ENCODE peak calls at places on chromosomes 13 and 19, in five cellular contexts. M is A673, A is neural crest cell, E is HFFc6, S is Peyer's patch. T is an unnamed sample.

GRCh38 chr19:35059799-35060091 is 18.2 kb downstream of the HPN start:
- DNase-seq in A (no peak), M (no peak), E (no peak), S (no peak), T (no peak)

GRCh38 chr13:104984296-104984818 is 1551.1 kb downstream of the EFNB2 start:
- DNase-seq in M (no peak), E (no peak), S (no peak), A (no peak), T (no peak)

GRCh38 chr19:52214241-52214640 is 24.4 kb downstream of the PPP2R1A start:
- DNase-seq in E (peak), M (no peak), A (no peak), S (no peak), T (no peak)

GRCh38 chr19:45391871-45392665 is 12.8 kb downstream of the PPP1R13L start:
- DNase-seq in S (no peak), M (no peak), A (no peak), E (no peak), T (no peak)

GRCh38 chr19:40365613-40366401 is 17.3 kb downstream of the PLD3 start:
- DNase-seq in M (peak), S (peak), A (peak), E (no peak), T (peak)

GRCh38 chr19:51777570-51778460 is 16.8 kb downstream of the FPR2 start:
- DNase-seq in M (peak), E (peak), S (no peak), A (peak), T (peak)

GRCh38 chr13:29589967-29590366 is 5.5 kb downstream of the SLC7A1 start:
- DNase-seq in A (no peak), M (no peak), S (no peak), E (no peak), T (no peak)

GRCh38 chr13:104327217-104327616 is 1261.0 kb upstream of the SLC10A2 start:
- DNase-seq in S (no peak), E (no peak), A (no peak), M (no peak), T (no peak)

GRCh38 chr19:35251456-35251855 is 2.7 kb downstream of the LSR start:
- DNase-seq in A (no peak), E (no peak), S (no peak), M (no peak), T (peak)

GRCh38 chr13:110472904-110473563 is 88.5 kb downstream of the RAB20 start:
- DNase-seq in A (no peak), E (no peak), M (no peak), S (no peak), T (no peak)
- TF ChIP-seq CTCF in A (no peak), E (no peak), M (no peak), S (no peak), T (no peak)

GRCh38 chr13:72805663-72806341 is 23.9 kb downstream of the PIBF1 start:
- DNase-seq in S (no peak), M (peak), E (no peak), A (no peak), T (no peak)

GRCh38 chr13:72804301-72804700 is 22.4 kb downstream of the PIBF1 start:
- DNase-seq in E (no peak), M (no peak), S (no peak), A (no peak), T (no peak)

GRCh38 chr13:72808917-72809500 is 27.1 kb downstream of the PIBF1 start:
- DNase-seq in A (no peak), S (no peak), E (no peak), M (peak), T (no peak)
- TF ChIP-seq CTCF in A (peak), S (peak), E (peak), M (peak), T (peak)

GRCh38 chr19:53808710-53809125 is 15.4 kb downstream of the NLRP12 start:
- DNase-seq in A (no peak), E (peak), S (no peak), M (peak), T (no peak)

GRCh38 chr19:53812335-53812734 is 11.8 kb downstream of the NLRP12 start:
- DNase-seq in E (no peak), A (no peak), M (peak), S (no peak), T (no peak)

GRCh38 chr19:53810187-53810546 is 13.9 kb downstream of the NLRP12 start:
- DNase-seq in M (no peak), S (no peak), E (no peak), A (no peak), T (no peak)

GRCh38 chr19:53810891-53811290 is 13.2 kb downstream of the NLRP12 start:
- DNase-seq in E (no peak), S (no peak), A (no peak), M (no peak), T (no peak)

GRCh38 chr19:53809518-53810186 is 14.5 kb downstream of the NLRP12 start:
- DNase-seq in E (no peak), A (no peak), S (no peak), M (peak), T (no peak)
- TF ChIP-seq CTCF in E (peak), A (peak), S (no peak), M (peak), T (peak)

GRCh38 chr13:51942189-51942588 is 69.1 kb downstream of the ATP7B start:
- DNase-seq in M (no peak), A (no peak), E (no peak), S (peak), T (no peak)
- TF ChIP-seq CTCF in M (no peak), A (no peak), E (no peak), S (peak), T (no peak)

GRCh38 chr13:95556981-95557380 is 4.5 kb downstream of the CLDN10 start:
- DNase-seq in S (no peak), M (no peak), E (no peak), A (no peak), T (no peak)

GRCh38 chr13:95552208-95552538 is 347 bp upstream of the CLDN10 start:
- DNase-seq in E (no peak), M (no peak), A (no peak), S (no peak), T (no peak)

GRCh38 chr13:95553614-95554385 is 1.3 kb downstream of the CLDN10 start:
- DNase-seq in E (no peak), S (no peak), M (no peak), A (no peak), T (no peak)

GRCh38 chr13:95553271-95553588 is 710 bp downstream of the CLDN10 start:
- DNase-seq in A (no peak), E (no peak), M (no peak), S (no peak), T (no peak)

DNA sequence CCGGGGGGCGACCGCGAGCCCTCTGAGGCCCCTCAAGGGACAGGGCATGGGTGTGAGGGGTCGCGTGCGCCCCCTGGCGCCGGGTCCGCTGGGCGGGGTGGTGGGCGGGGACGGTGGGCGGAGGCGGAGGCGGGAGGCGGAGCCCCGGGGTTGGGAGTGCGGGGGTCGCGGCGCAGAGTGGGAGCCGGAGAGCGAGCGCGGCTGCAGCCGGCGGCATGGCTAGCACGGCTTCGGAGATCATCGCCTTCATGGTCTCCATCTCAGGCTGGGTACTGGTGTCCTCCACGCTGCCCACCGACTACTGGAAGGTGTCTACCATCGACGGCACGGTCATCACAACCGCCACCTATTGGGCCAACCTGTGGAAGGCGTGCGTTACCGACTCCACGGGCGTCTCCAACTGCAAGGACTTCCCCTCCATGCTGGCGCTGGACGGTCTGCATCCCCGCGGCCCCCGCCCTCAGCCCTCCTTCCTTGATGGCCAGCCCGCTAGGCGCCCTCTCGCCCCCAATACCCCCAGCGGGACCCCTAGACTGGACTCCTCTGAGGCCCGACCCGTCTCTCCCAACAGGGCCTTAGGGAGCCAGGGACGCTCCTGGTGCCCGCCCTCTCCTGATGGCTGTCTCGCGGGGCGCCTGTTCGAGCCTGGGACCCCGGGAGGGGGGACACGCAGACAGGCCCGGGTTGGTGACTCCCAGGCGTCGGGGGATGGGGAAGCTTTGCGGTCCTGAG is at the start of gene CLDN10:
- DNase-seq in M (no peak), S (no peak), E (no peak), A (peak), T (no peak)
- TF ChIP-seq CTCF in M (peak), S (no peak), E (peak), A (peak), T (no peak)

DNA sequence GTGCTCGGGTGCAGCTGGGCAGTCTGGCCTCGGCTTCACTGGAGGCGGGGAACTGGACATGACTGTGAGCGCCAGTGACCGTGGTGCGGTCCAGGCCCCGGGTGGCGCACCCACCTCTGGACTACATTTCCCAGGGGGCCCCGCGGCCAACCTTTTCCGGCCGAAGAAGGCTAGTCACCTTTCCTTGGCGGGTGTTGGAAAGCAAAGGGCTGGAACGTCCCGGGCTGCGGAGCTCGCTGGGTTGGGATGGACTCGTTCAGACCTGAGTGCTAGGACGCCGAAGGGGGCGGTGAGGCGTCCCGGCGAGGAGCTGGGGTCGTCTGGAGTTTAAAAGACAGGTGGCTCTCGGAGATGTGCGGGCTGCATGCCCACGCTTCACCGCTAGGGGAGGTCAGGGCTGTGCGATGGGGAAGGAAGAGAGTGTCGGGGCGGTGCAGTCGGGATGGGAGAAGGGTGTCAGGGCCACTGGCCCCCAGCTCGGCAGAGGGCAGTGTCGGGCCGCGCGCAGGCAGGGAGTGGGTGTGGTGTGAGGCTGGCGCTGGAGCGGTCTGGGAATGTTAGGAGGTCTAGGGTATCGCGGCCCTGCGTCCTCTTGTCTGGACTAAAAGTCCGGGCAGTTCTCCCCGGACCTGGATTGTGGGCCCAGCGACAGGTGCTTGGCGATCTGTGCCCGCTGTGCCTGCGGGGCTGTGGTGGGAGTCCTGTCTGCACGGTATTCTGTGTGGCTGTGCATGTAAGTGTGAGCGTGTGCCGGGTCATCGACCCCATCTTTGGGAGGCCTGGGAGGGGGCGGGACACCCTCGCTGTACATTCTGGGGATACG is 57.1 kb downstream of the ZNF568 start:
- DNase-seq in E (peak), M (peak), A (no peak), S (peak), T (peak)
- TF ChIP-seq CTCF in E (peak), M (peak), A (no peak), S (peak), T (peak)

DNA sequence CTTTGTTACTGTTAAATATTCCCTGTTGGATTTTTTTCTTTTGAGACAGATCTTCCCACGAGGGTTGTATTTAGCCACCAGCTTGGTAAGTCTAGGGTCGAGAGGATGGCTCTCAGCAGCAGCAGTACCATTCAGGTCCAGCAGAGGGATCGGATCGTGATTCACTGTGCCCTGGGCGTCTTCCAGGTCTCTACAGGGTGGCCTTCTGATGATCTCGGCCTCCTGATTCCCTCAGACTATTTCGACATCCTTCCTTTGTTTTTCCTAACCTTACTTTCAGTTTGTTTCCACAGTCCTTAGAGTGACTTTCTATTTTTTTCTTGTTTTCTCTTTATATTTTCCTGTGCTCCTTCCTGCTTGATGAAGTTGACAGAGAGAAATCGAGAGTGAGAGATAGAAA is 1436.9 kb downstream of the UQCRFS1 start:
- DNase-seq in A (no peak), E (peak), M (peak), S (no peak), T (no peak)
- TF ChIP-seq CTCF in A (peak), E (peak), M (no peak), S (no peak), T (no peak)

GRCh38 chr19:18518639-18519038 is 3.2 kb downstream of the ELL start:
- DNase-seq in E (no peak), M (no peak), S (no peak), A (no peak), T (no peak)
- TF ChIP-seq CTCF in E (no peak), M (no peak), S (no peak), A (no peak), T (no peak)

DNA sequence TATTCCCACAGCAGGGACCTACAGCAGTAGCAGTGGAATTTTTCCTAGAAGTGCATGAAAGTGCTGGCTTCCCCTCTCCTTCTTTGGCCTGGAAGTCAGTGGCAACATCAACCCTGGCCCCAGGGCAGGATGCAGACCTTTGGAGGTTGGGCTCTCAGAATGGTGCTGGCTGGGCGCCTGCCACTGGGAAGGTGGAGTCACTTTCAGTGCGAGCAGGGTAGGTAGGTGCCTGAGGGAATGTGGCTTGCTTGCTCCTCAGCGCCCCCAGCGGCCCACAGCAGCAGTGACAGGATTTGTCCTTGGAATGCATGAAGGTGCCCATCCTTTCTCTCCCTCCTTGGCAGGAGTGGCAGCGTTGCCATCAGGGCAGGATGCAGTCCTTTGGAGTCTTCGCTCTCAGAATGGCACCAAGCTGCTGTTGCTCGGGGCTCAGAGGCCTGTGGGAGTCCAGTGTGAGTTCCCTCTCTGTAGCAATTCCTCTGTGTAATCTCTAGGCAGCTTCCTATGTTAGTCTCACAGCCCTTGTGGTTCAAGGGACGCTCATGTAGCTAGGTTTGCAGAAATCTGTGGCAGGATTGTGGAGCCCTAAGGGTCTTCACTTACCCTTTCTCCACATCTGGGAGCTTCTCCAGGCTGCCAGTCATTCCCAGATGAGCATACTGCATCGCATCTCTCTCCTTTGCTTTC is 354.4 kb upstream of the DACH1 start:
- DNase-seq in E (no peak), S (peak), A (peak), M (peak), T (peak)
- TF ChIP-seq CTCF in E (peak), S (peak), A (peak), M (peak), T (peak)